ENCODE peak calls at places on chromosome 22, in four cellular contexts. C is Ammon's horn, T is GF-D8, Q is LHCN-M2. O is an unnamed sample.

GRCh38 chr22:44080936-44081853 is 57.1 kb downstream of the PARVB start:
- DNase-seq in C (peak), T (peak), Q (peak), O (peak)

GRCh38 chr22:45887202-45888131 is 89.5 kb downstream of the WNT7B start:
- DNase-seq in C (no peak), T (no peak), Q (no peak), O (peak)

GRCh38 chr22:36149464-36149863 is 11.1 kb downstream of the APOL3 start:
- DNase-seq in C (no peak), T (no peak), Q (peak), O (no peak)

GRCh38 chr22:42203609-42204008 is 66.8 kb downstream of the TCF20 start:
- DNase-seq in C (no peak), T (no peak), Q (no peak), O (no peak)

GRCh38 chr22:32558681-32559355 is 84.2 kb downstream of the FBXO7 start:
- DNase-seq in C (no peak), T (no peak), Q (peak), O (no peak)

GRCh38 chr22:24497879-24498278 is 2.7 kb downstream of the UPB1 start:
- DNase-seq in C (no peak), T (peak), Q (no peak), O (no peak)

GRCh38 chr22:48417143-48418070 is 1410.3 kb downstream of the BRD1 start:
- DNase-seq in C (no peak), T (no peak), Q (no peak), O (no peak)

GRCh38 chr22:49948116-49948515 is 12.5 kb upstream of the PIM3 start:
- DNase-seq in C (no peak), T (no peak), Q (no peak), O (no peak)

GRCh38 chr22:21947040-21948014 is 5.3 kb downstream of the PPM1F start:
- DNase-seq in C (no peak), T (no peak), Q (peak), O (no peak)

GRCh38 chr22:27309713-27310112 is 491.8 kb downstream of the MN1 start:
- DNase-seq in C (no peak), T (no peak), Q (no peak), O (no peak)

GRCh38 chr22:39883057-39883456 is 10.5 kb downstream of the ENTHD1 start:
- DNase-seq in C (no peak), T (no peak), Q (no peak), O (no peak)

GRCh38 chr22:42328130-42328821 is 57.8 kb upstream of the TCF20 start:
- DNase-seq in C (no peak), T (no peak), Q (no peak), O (no peak)

GRCh38 chr22:23069502-23070357 is 589 bp upstream of the GNAZ start:
- DNase-seq in C (peak), T (no peak), Q (peak), O (peak)

GRCh38 chr22:22948651-22949611 is 61.3 kb downstream of the IGLL5 start:
- DNase-seq in C (no peak), T (no peak), Q (peak), O (no peak)

GRCh38 chr22:24985824-24986214 is 33.3 kb downstream of the KIAA1671 start:
- DNase-seq in C (no peak), T (no peak), Q (peak), O (no peak)

GRCh38 chr22:37639070-37639760 is at the start of gene SH3BP1:
- DNase-seq in C (no peak), T (peak), Q (no peak), O (peak)

GRCh38 chr22:30021881-30022619 is 58.2 kb upstream of the HORMAD2 start:
- DNase-seq in C (no peak), T (no peak), Q (no peak), O (no peak)

GRCh38 chr22:30170126-30170525 is 76.4 kb downstream of the LIF start:
- DNase-seq in C (no peak), T (no peak), Q (no peak), O (no peak)

GRCh38 chr22:29136715-29137700 is 64.2 kb downstream of the KREMEN1 start:
- DNase-seq in C (no peak), T (no peak), Q (no peak), O (no peak)

GRCh38 chr22:45207533-45207932 is 33.2 kb downstream of the KIAA0930 start:
- DNase-seq in C (no peak), T (no peak), Q (no peak), O (no peak)

GRCh38 chr22:47289316-47289985 is 527.0 kb downstream of the TBC1D22A start:
- DNase-seq in C (no peak), T (no peak), Q (no peak), O (no peak)

GRCh38 chr22:36907464-36907863 is 6.0 kb upstream of the CSF2RB start:
- DNase-seq in C (no peak), T (no peak), Q (no peak), O (no peak)

GRCh38 chr22:36769541-36769940 is 6.4 kb downstream of the IFT27 start:
- DNase-seq in C (no peak), T (no peak), Q (no peak), O (no peak)

GRCh38 chr22:38289583-38290082 is 16.8 kb upstream of the TMEM184B start:
- DNase-seq in C (no peak), T (no peak), Q (no peak), O (no peak)

GRCh38 chr22:23498811-23499798 is 81.0 kb downstream of the IGLL1 start:
- DNase-seq in C (no peak), T (no peak), Q (no peak), O (no peak)

GRCh38 chr22:39277135-39277607 is 32.4 kb upstream of the PDGFB start:
- DNase-seq in C (no peak), T (no peak), Q (peak), O (no peak)

GRCh38 chr22:37274380-37274862 is 7.9 kb upstream of the CYTH4 start:
- DNase-seq in C (peak), T (peak), Q (no peak), O (no peak)

GRCh38 chr22:46773074-46773473 is 10.6 kb downstream of the TBC1D22A start:
- DNase-seq in C (no peak), T (no peak), Q (no peak), O (no peak)

GRCh38 chr22:41931701-41932269 is 5.2 kb upstream of the TNFRSF13C start:
- DNase-seq in C (no peak), T (no peak), Q (no peak), O (no peak)

GRCh38 chr22:50085211-50085999 is at the start of gene MLC1:
- DNase-seq in C (peak), T (peak), Q (no peak), O (no peak)

GRCh38 chr22:48635825-48636224 is 1191.8 kb downstream of the BRD1 start:
- DNase-seq in C (no peak), T (peak), Q (no peak), O (no peak)

O was measured in T47D.